ENCODE peak calls at places on chromosomes 6 and 20, in four cellular contexts. A, H, Y and Z are unnamed samples.

GRCh38 chr20:18513208-18513607 is 5.5 kb downstream of the SEC23B start:
- DNase-seq in A (no peak), H (no peak), Y (no peak), Z (no peak)

GRCh38 chr6:139600919-139601470 is 226.5 kb upstream of the CITED2 start:
- DNase-seq in A (no peak), H (no peak), Y (no peak), Z (no peak)

GRCh38 chr6:39092124-39092523 is 22.9 kb downstream of the SAYSD1 start:
- DNase-seq in A (no peak), H (no peak), Y (peak), Z (peak)

GRCh38 chr6:71080793-71081192 is 123.9 kb upstream of the B3GAT2 start:
- DNase-seq in A (no peak), H (no peak), Y (no peak), Z (no peak)

GRCh38 chr6:46749731-46750130 is 3.0 kb downstream of the ANKRD66 start:
- DNase-seq in A (no peak), H (no peak), Y (no peak), Z (no peak)

GRCh38 chr6:150514806-150515362 is 84.8 kb upstream of the PLEKHG1 start:
- DNase-seq in A (no peak), H (no peak), Y (no peak), Z (no peak)

GRCh38 chr20:59933296-59933848 is at the start of gene SYCP2:
- DNase-seq in A (peak), H (no peak), Y (peak), Z (no peak)

GRCh38 chr6:32852844-32853540 is 512 bp downstream of the TAP1 start:
- DNase-seq in A (peak), H (peak), Y (peak), Z (peak)

GRCh38 chr6:20266851-20267608 is 54.8 kb upstream of the MBOAT1 start:
- DNase-seq in A (no peak), H (no peak), Y (no peak), Z (no peak)

GRCh38 chr20:63149531-63150207 is 66.3 kb downstream of the YTHDF1 start:
- DNase-seq in A (no peak), H (no peak), Y (no peak), Z (no peak)

GRCh38 chr20:33672426-33673114 is 1.7 kb downstream of the NECAB3 start:
- DNase-seq in A (no peak), H (no peak), Y (no peak), Z (peak)

GRCh38 chr6:19297880-19298279 is 539.3 kb upstream of the ID4 start:
- DNase-seq in A (no peak), H (no peak), Y (peak), Z (peak)

GRCh38 chr6:130778946-130779657 is 48.1 kb upstream of the SMLR1 start:
- DNase-seq in A (no peak), H (no peak), Y (no peak), Z (no peak)

GRCh38 chr6:71887744-71888115 is 1.4 kb downstream of the RIMS1 start:
- DNase-seq in A (no peak), H (no peak), Y (no peak), Z (no peak)

GRCh38 chr6:134477991-134478635 is 160.2 kb upstream of the SGK1 start:
- DNase-seq in A (no peak), H (no peak), Y (no peak), Z (no peak)

GRCh38 chr6:108541843-108542795 is 18.6 kb upstream of the FOXO3 start:
- DNase-seq in A (peak), H (peak), Y (peak), Z (peak)

GRCh38 chr6:30462482-30462881 is 26.8 kb upstream of the HLA-E start:
- DNase-seq in A (no peak), H (no peak), Y (no peak), Z (no peak)

GRCh38 chr6:34182751-34183531 is 37.1 kb upstream of the GRM4 start:
- DNase-seq in A (no peak), H (no peak), Y (no peak), Z (no peak)

GRCh38 chr20:36264426-36265246 is 28.4 kb downstream of the AAR2 start:
- DNase-seq in A (no peak), H (no peak), Y (no peak), Z (no peak)

GRCh38 chr6:10621227-10621626 is 73.2 kb downstream of the C6orf52 start:
- DNase-seq in A (no peak), H (no peak), Y (peak), Z (peak)

GRCh38 chr6:64949257-64949656 is 757.8 kb downstream of the EYS start:
- DNase-seq in A (no peak), H (no peak), Y (no peak), Z (no peak)

GRCh38 chr6:108752733-108753392 is 95.4 kb upstream of the ARMC2 start:
- DNase-seq in A (no peak), H (no peak), Y (no peak), Z (no peak)

GRCh38 chr6:44235891-44236516 is 10.9 kb upstream of the HSP90AB1 start:
- DNase-seq in A (no peak), H (peak), Y (no peak), Z (no peak)

GRCh38 chr20:63703976-63704748 is 3.6 kb downstream of the ARFRP1 start:
- DNase-seq in A (no peak), H (no peak), Y (no peak), Z (no peak)

GRCh38 chr6:145212807-145213206 is 522.5 kb downstream of the EPM2A start:
- DNase-seq in A (no peak), H (no peak), Y (no peak), Z (no peak)

GRCh38 chr6:138520463-138520862 is 21.2 kb upstream of the NHSL1 start:
- DNase-seq in A (no peak), H (no peak), Y (peak), Z (no peak)

GRCh38 chr6:19603716-19604115 is 233.5 kb upstream of the ID4 start:
- DNase-seq in A (no peak), H (no peak), Y (no peak), Z (no peak)

GRCh38 chr6:159837511-159837910 is 37.4 kb downstream of the PNLDC1 start:
- DNase-seq in A (no peak), H (no peak), Y (no peak), Z (no peak)

GRCh38 chr20:38542994-38543906 is 37.7 kb upstream of the ADIG start:
- DNase-seq in A (no peak), H (no peak), Y (no peak), Z (no peak)

GRCh38 chr6:35736293-35736894 is 438 bp upstream of the ARMC12 start:
- DNase-seq in A (peak), H (peak), Y (peak), Z (peak)